ENCODE peak calls at places on chromosomes 12 and 14, in seven cellular contexts. P is BE2C; H is CD8-positive, alpha-beta T cell; B is A549; L is transverse colon; W is neural progenitor cell; F is upper lobe of right lung. U is an unnamed sample.

GRCh38 chr12:53224897-53225634 is 6.9 kb downstream of the RARG start:
- DNase-seq in P (no peak), H (no peak), B (no peak), L (no peak), W (no peak), F (no peak), U (no peak)

GRCh38 chr12:9615420-9616135 is 7.9 kb upstream of the KLRB1 start:
- DNase-seq in P (no peak), H (no peak), B (no peak), L (no peak), W (no peak), F (no peak), U (no peak)

GRCh38 chr12:1161197-1161596 is 170.2 kb downstream of the ERC1 start:
- DNase-seq in P (no peak), H (no peak), B (no peak), L (no peak), W (no peak), F (no peak), U (no peak)

GRCh38 chr14:93285048-93285447 is 47.8 kb downstream of the BTBD7 start:
- DNase-seq in P (no peak), H (no peak), B (no peak), L (no peak), W (no peak), F (no peak), U (no peak)

GRCh38 chr14:101184104-101184455 is 280.6 kb upstream of the RTL1 start:
- DNase-seq in P (no peak), H (no peak), B (no peak), L (no peak), W (no peak), F (peak; percentile 52), U (no peak)

GRCh38 chr12:102902093-102902492 is 15.0 kb downstream of the PAH start:
- DNase-seq in P (no peak), H (no peak), B (no peak), L (no peak), W (no peak), F (no peak), U (no peak)

GRCh38 chr12:108128221-108129016 is 669 bp upstream of the WSCD2 start:
- DNase-seq in P (no peak), H (no peak), B (no peak), L (no peak), W (no peak), F (no peak), U (no peak)

GRCh38 chr12:79558924-79559469 is 131.8 kb downstream of the PAWR start:
- DNase-seq in P (no peak), H (no peak), B (no peak), L (no peak), W (no peak), F (no peak), U (no peak)

GRCh38 chr14:99481745-99482099 is 513 bp downstream of the CCNK start:
- DNase-seq in P (no peak), H (no peak), B (peak; percentile 39), L (no peak), W (no peak), F (no peak), U (no peak)

DNA sequence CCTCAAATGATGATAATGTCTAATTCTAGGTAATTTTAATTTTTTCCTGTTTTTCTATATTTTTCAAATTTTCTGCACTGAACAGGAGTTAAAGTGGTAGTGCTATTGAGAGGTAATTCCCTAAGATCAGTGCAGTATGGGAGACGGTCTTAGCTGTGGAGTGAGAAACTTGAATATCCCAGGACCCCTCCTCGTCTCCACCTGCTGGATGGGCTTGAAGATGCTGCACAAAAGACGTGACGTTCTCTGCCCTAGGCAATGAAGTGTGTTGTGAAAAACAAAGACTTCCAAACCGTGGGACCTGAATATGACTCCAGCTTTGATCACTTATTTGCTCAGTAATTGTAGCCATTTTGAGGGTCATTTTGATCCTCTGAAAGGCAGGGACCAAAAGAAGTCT is 298.1 kb downstream of the VRK1 start:
- DNase-seq in P (no peak), H (no peak), B (peak; percentile 8), L (no peak), W (no peak), F (no peak), U (no peak)
- H3K4me3 ChIP-seq in P (no peak overlapping the region), H (no peak overlapping the region), B (no peak overlapping the region), L (no peak overlapping the region), W (no peak overlapping the region), F (no peak overlapping the region), U (no peak overlapping the region)

GRCh38 chr14:48527832-48528231 is 852.4 kb upstream of the MDGA2 start:
- DNase-seq in P (no peak), H (no peak), B (no peak), L (no peak), W (no peak), F (no peak), U (no peak)

GRCh38 chr14:48526307-48526706 is 850.9 kb upstream of the MDGA2 start:
- DNase-seq in P (no peak), H (no peak), B (no peak), L (no peak), W (no peak), F (no peak), U (no peak)
- H3K9me3 ChIP-seq in P (no peaks in the 10 kb centered on the region), H (no peaks in the 10 kb centered on the region), B (no peaks in the 10 kb centered on the region), L (no peaks in the 10 kb centered on the region), W (no peaks in the 10 kb centered on the region), F (no peaks in the 10 kb centered on the region), U (no peaks in the 10 kb centered on the region)

GRCh38 chr14:105198588-105198987 is 17.5 kb upstream of the NUDT14 start:
- DNase-seq in P (no peak), H (no peak), B (no peak), L (no peak), W (no peak), F (no peak), U (no peak)
- H3K4me1 ChIP-seq in P (peaks cover 16% of the 10 kb centered on the region), H (peaks cover 60% of the 10 kb centered on the region), B (peaks cover 30% of the 10 kb centered on the region), L (peaks cover 22% of the 10 kb centered on the region), W (peaks cover 35% of the 10 kb centered on the region), F (peaks cover 66% of the 10 kb centered on the region), U (no peaks in the 10 kb centered on the region)

DNA sequence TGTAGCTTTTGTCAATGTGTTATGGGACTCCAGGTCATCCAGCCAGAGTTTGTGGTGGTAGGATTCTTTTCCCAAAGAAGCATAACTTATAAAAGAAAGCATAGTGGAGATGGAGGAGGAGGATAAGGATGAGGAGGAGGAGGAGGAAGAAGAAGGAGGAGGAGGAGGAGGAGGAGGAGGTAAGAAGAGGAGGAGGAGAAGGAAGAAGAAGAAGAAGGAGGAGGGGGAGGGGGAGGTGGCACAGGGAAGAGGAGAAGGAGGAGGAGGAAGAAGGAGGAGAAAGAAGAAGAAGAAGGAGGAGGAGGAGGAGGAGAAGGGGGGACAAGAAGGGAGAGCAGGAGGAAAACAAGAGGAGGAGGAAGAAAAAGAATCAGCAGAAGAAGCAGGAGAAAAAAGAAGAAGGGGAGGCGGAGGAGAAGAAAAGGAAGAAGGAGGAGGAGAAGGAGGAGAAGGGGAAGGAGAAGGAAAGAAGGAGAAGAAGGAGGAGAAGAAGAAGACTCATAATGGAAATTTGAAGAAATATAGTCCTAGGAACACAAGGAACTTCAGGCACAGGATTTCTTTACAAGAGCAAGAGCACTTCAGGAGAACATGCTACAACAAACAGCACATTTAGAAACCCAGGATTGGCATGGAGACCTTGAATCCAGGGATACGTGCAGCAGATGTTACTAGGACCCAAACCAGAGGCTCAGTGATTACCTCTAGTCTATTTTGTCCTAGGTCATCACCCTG is 22.6 kb downstream of the TSPAN8 start:
- DNase-seq in P (no peak), H (no peak), B (no peak), L (no peak), W (no peak), F (no peak), U (no peak)
- H3K4me3 ChIP-seq in P (no peak overlapping the region), H (no peak overlapping the region), B (no peak overlapping the region), L (no peak overlapping the region), W (no peak overlapping the region), F (no peak overlapping the region), U (no peak overlapping the region)

GRCh38 chr12:125202421-125202820 is 137.2 kb downstream of the AACS start:
- DNase-seq in P (no peak), H (no peak), B (no peak), L (no peak), W (no peak), F (no peak), U (no peak)

GRCh38 chr12:125197326-125197725 is 132.1 kb downstream of the AACS start:
- DNase-seq in P (no peak), H (no peak), B (no peak), L (no peak), W (no peak), F (no peak), U (no peak)

GRCh38 chr12:125203145-125203765 is 138.0 kb downstream of the AACS start:
- DNase-seq in P (no peak), H (no peak), B (no peak), L (no peak), W (no peak), F (no peak), U (no peak)

GRCh38 chr12:125198647-125199046 is 133.4 kb downstream of the AACS start:
- DNase-seq in P (no peak), H (no peak), B (no peak), L (no peak), W (peak; percentile 51), F (no peak), U (no peak)

DNA sequence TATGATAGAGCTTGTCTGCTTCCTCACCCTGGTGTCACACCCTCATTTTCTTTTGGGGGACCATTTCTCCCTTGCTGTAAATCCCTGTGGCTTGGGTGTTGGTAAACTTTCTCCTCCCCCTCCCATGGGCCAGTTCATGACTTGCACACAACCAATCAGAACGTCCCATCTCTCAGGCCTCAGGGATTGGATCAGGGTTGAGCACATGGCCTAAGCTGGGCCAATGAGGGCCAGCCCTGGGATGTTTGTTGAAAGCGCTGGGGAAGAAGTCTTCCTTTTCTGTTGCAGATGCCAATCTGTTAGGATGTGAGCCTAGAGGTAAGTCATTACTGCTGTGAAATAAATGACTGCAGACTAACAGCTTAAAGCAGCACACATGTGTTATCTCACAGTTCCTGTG is 136.7 kb downstream of the AACS start:
- DNase-seq in P (no peak), H (no peak), B (no peak), L (no peak), W (no peak), F (no peak), U (no peak)
- H3K9me3 ChIP-seq in P (no peaks in the 10 kb centered on the region), H (no peaks in the 10 kb centered on the region), B (peaks cover 5% of the 10 kb centered on the region), L (no peaks in the 10 kb centered on the region), W (no peaks in the 10 kb centered on the region), F (no peaks in the 10 kb centered on the region), U (no peaks in the 10 kb centered on the region)

DNA sequence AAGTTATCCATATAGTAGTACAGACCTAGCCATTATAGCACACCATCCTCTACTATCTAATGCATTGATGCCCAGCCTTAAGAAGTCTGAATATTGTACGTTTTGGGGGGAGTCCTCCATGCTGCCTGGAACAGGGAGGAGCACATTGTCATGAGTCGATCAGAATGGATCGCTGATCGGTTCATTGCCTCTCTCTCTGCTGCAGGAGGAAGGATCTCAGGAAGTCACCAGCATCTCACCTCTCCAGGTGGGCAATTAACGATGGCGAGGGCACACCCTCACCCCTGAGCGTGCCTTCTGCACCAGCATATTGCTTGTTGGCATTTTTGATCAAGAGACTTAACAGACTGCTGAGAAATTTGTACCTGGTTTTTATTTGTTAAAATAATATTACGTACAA is 11.5 kb downstream of the CCND2 start:
- DNase-seq in P (no peak), H (no peak), B (no peak), L (no peak), W (no peak), F (no peak), U (peak; percentile 9)
- H3K4me1 ChIP-seq in P (no peaks in the 10 kb centered on the region), H (peaks cover 43% of the 10 kb centered on the region), B (no peaks in the 10 kb centered on the region), L (peaks cover 61% of the 10 kb centered on the region), W (peaks cover 23% of the 10 kb centered on the region), F (peaks cover 29% of the 10 kb centered on the region), U (peaks cover 79% of the 10 kb centered on the region)

U was measured in right atrium auricular region.